ENCODE peak calls at places on chromosomes 7 and 10, in eight cellular contexts. K is stomach, O is endodermal cell, E is tibial artery, C is Peyer's patch, D is mucosa of descending colon, M is left ventricle myocardium inferior, H is astrocyte. Y is an unnamed sample.

GRCh38 chr7:17716816-17717215 is 223.5 kb downstream of the SNX13 start:
- DNase-seq in K (no peak), E (no peak), H (no peak), D (no peak), O (peak), M (no peak), C (no peak), Y (no peak)

GRCh38 chr7:2775785-2776184 is 68.3 kb downstream of the GNA12 start:
- DNase-seq in E (no peak), O (no peak), K (no peak), H (no peak), D (no peak), M (no peak), C (no peak), Y (no peak)

GRCh38 chr7:43694399-43694748 is 34.9 kb downstream of the COA1 start:
- DNase-seq in M (no peak), K (no peak), H (peak), O (no peak), E (no peak), C (no peak), D (no peak), Y (no peak)

GRCh38 chr10:60252688-60253087 is 137.0 kb downstream of the ANK3 start:
- DNase-seq in E (no peak), C (no peak), K (no peak), H (no peak), O (no peak), M (no peak), D (no peak), Y (no peak)

GRCh38 chr7:12031638-12032037 is 179.5 kb upstream of the TMEM106B start:
- DNase-seq in O (peak), D (no peak), M (no peak), C (no peak), E (no peak), H (peak), K (no peak), Y (no peak)

GRCh38 chr7:116399808-116400207 is 99.7 kb upstream of the CAV2 start:
- DNase-seq in K (no peak), E (no peak), C (no peak), H (peak), D (no peak), M (no peak), O (no peak), Y (no peak)

GRCh38 chr7:128167316-128167691 is 73.8 kb upstream of the LEP start:
- DNase-seq in E (peak), K (peak), M (no peak), D (no peak), H (peak), C (no peak), O (peak), Y (no peak)

GRCh38 chr7:2072798-2073197 is 159.9 kb downstream of the MAD1L1 start:
- DNase-seq in D (no peak), C (no peak), E (no peak), H (no peak), M (no peak), O (no peak), K (no peak), Y (no peak)

GRCh38 chr10:191703-192518 is 56.7 kb downstream of the ZMYND11 start:
- DNase-seq in K (no peak), C (no peak), M (no peak), E (no peak), O (no peak), H (peak), D (no peak), Y (no peak)

GRCh38 chr10:113096111-113097045 is 146.3 kb downstream of the TCF7L2 start:
- DNase-seq in H (no peak), O (peak), K (no peak), C (no peak), D (no peak), M (no peak), E (peak), Y (no peak)

GRCh38 chr10:111117528-111118277 is 40.9 kb downstream of the ADRA2A start:
- DNase-seq in O (peak), H (no peak), D (no peak), K (no peak), M (no peak), E (peak), C (no peak), Y (no peak)

GRCh38 chr10:130495891-130496642 is 359.9 kb downstream of the GLRX3 start:
- DNase-seq in E (peak), O (no peak), H (peak), K (no peak), C (peak), M (no peak), D (no peak), Y (no peak)

GRCh38 chr10:95170790-95171189 is 23.2 kb upstream of the ACSM6 start:
- DNase-seq in K (no peak), O (no peak), E (no peak), M (no peak), C (no peak), H (no peak), D (no peak), Y (no peak)

GRCh38 chr10:60414877-60415585 is 25.4 kb upstream of the ANK3 start:
- DNase-seq in M (no peak), E (no peak), D (peak), O (peak), C (no peak), H (peak), K (no peak), Y (no peak)

GRCh38 chr10:63622097-63622496 is 100.9 kb downstream of the REEP3 start:
- DNase-seq in K (no peak), H (no peak), D (no peak), C (no peak), E (no peak), O (no peak), M (no peak), Y (no peak)

GRCh38 chr7:150978136-150978789 is at the start of gene KCNH2:
- DNase-seq in C (no peak), E (no peak), O (peak), K (no peak), D (no peak), H (no peak), M (peak), Y (no peak)

GRCh38 chr7:3959364-3959763 is 658.3 kb downstream of the SDK1 start:
- DNase-seq in C (no peak), D (no peak), O (no peak), H (no peak), E (no peak), K (no peak), M (no peak), Y (no peak)

GRCh38 chr7:138878847-138879246 is 80.9 kb upstream of the ATP6V0A4 start:
- DNase-seq in D (no peak), C (no peak), M (no peak), E (no peak), O (no peak), H (no peak), K (no peak), Y (no peak)

GRCh38 chr7:134452991-134453473 is 5.9 kb downstream of the AKR1B1 start:
- DNase-seq in M (no peak), K (no peak), O (no peak), H (no peak), D (no peak), C (no peak), E (no peak), Y (no peak)

DNA sequence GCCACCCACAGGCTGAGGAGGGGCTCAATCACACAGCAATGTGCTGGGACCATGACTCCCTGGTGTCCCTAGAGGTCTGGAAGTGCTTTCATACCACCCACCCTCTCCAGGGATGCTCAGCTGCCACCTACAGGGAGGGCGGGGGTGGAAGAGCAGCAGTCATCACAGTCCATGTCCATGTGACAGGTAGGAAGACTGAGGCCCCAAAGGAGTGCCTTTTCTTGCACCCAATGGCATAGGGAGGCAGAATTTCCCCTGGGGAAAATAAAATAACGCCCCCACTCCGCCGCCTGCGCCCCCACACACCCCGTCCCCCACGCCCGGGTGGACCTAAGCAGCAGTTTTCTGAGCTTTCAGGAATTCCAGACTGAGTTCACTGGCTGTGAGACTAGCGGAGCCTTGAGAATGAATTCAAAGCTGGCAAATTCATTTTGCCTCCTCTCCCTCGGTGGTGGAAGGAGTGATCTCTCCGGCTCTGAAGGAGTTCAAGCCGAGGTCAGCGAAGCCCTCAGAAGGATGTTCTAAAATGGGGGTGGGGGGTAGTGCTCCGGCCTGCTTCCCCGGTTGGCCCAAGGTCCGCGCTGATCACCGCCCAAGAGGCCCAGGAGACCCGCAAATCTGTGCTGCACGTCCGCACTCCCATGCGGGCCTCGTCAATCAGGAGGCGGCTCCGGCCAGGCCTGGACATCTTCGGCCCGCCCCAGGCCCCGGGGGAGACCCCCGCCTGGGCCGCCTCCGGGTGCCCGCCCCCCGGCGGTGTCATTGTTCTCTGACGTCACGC is 2.1 kb upstream of the ZMIZ1 start:
- DNase-seq in E (no peak), O (peak), C (no peak), H (no peak), M (no peak), D (peak), K (no peak), Y (peak)
- H3K4me3 ChIP-seq in E (peak), O (peak), C (peak), H (peak), M (peak), D (peak), K (peak), Y (peak)

DNA sequence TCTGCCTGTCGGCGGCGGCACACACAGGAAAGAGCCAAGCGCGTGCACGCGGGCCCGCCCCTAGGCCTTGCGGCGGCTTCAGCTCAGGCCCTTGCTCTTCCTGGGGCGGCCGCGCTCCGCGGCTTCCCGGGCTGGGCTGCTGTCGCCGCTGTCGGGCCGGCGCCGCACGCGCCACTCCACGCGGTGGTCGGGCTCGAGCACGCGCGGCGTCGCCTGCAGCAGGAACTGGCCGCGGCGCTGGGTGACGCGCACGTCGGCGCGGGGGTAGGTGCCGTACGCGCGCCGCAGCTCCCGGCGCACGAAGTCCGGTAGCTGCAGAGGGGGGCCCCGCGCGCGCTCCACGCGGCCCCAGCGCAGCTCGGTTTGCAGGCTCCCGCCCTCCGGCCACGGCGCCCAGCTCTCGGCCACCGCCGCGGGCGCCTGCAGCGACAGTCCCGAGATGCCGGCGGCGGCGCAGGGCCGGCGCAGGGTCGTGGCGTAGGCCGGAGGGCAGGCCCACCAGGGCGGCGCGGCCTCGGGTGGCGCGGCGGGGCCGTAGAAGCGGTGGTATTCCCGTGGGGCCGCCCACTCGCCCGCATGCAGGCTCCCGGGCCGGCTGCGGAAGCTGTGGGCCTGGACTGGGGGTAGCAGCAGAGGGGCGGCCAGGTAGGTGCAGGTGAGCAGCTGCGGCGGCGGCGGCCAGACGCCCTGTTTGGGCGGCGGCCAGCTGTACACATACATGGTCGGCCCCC is 804 bp downstream of the C10orf95 start:
- DNase-seq in D (peak), O (peak), H (peak), E (peak), K (peak), C (peak), M (peak), Y (peak)
- H3K4me3 ChIP-seq in D (peak), O (peak), H (peak), E (peak), K (peak), C (peak), M (peak), Y (peak)

GRCh38 chr10:15796762-15797161 is 63.5 kb downstream of the MINDY3 start:
- DNase-seq in O (no peak), C (no peak), K (no peak), E (no peak), D (no peak), H (no peak), M (no peak), Y (no peak)
- H3K4me3 ChIP-seq in O (no peak), C (no peak), K (no peak), E (no peak), D (no peak), H (no peak), M (no peak), Y (no peak)

GRCh38 chr10:17454801-17455520 is 566 bp upstream of the ST8SIA6 start:
- DNase-seq in K (no peak), M (no peak), H (no peak), C (no peak), O (no peak), D (no peak), E (no peak), Y (no peak)

GRCh38 chr10:17454181-17454800 is at the start of gene ST8SIA6:
- DNase-seq in M (peak), O (peak), E (no peak), H (peak), C (peak), K (peak), D (peak), Y (peak)

GRCh38 chr10:17453035-17453376 is 1.4 kb downstream of the ST8SIA6 start:
- DNase-seq in E (no peak), D (no peak), O (no peak), K (no peak), C (no peak), M (no peak), H (no peak), Y (no peak)

GRCh38 chr10:17452060-17452894 is 2.1 kb downstream of the ST8SIA6 start:
- DNase-seq in M (no peak), H (no peak), O (peak), C (no peak), K (no peak), E (no peak), D (no peak), Y (no peak)

DNA sequence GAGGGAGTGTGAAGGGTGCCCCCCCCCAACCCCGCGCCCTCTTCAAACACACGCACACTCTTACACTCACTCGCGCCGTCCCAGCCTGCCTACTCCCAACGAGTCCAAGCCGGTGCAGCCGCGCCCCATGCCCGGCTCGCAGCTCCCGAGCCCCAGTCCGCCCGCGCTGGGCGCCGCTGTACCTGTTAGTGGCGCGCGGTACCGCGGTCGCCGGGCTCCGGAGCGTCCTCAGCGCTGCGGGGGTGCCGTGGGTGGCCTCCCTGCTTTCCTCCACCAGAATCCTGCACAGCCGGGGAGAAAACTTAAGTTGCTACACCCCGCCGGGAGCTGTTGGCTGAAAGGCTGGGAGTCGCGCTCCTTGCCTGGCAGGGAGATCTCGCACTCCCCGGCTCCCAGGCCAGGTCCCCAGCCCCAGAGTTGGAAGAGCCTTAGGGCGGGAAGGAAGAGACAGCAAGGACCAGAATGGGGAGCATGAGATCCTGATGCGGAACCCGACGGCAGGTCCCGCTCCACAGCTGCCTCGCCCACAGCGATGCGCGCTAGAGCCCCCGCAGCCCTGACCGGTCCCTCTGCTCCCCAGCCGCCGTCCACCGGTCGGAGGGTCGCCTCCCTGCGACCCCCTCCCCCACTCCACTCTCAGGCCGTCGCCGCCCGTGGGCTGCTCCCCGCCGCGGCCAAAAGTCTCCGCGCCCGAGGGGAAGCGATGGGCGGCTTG is 861 bp downstream of the ST8SIA6 start:
- DNase-seq in K (peak), E (no peak), O (peak), H (peak), C (peak), D (peak), M (peak), Y (peak)
- H3K4me3 ChIP-seq in K (peak), E (peak), O (peak), H (peak), C (peak), D (no peak), M (peak), Y (peak)